ENCODE peak calls at places on chromosome 7, in four cellular contexts. H is IMR-90, Z is GM23248, A is fibroblast of pulmonary artery. W is an unnamed sample.
A peak's percentile ranks its signal among the peaks of the same experiment; 100 is the strongest.

GRCh38 chr7:368651-369475 is 78.9 kb downstream of the FOXL3 start:
- DNase-seq in H (no peak), Z (no peak), A (no peak), W (no peak)

GRCh38 chr7:55574062-55574717 is 1.9 kb upstream of the VOPP1 start:
- DNase-seq in H (peak; percentile 28), Z (peak; percentile 45), A (peak; percentile 40), W (peak; percentile 40)

GRCh38 chr7:84218681-84219080 is 24.1 kb upstream of the SEMA3A start:
- DNase-seq in H (peak; percentile 84), Z (peak; percentile 60), A (peak; percentile 91), W (peak; percentile 87)

GRCh38 chr7:22725585-22725984 is 1.4 kb upstream of the IL6 start:
- DNase-seq in H (peak; percentile 48), Z (peak; percentile 59), A (peak; percentile 36), W (peak; percentile 49)

GRCh38 chr7:44757739-44758138 is 9.1 kb downstream of the ZMIZ2 start:
- DNase-seq in H (no peak), Z (no peak), A (no peak), W (no peak)

GRCh38 chr7:24965831-24966708 is 13.9 kb downstream of the OSBPL3 start:
- DNase-seq in H (peak; percentile 15), Z (no peak), A (no peak), W (no peak)

GRCh38 chr7:57305192-57305748 is 144.7 kb upstream of the ZNF716 start:
- DNase-seq in H (no peak), Z (no peak), A (no peak), W (no peak)

GRCh38 chr7:38840736-38841460 is 68.1 kb downstream of the VPS41 start:
- DNase-seq in H (peak; percentile 93), Z (peak; percentile 93), A (peak; percentile 72), W (peak; percentile 80)

GRCh38 chr7:106947244-106947728 is 82.2 kb downstream of the PIK3CG start:
- DNase-seq in H (peak; percentile 83), Z (peak; percentile 80), A (peak; percentile 78), W (peak; percentile 59)

GRCh38 chr7:32670105-32670504 is 174.8 kb downstream of the AVL9 start:
- DNase-seq in H (peak; percentile 45), Z (peak; percentile 46), A (peak; percentile 52), W (no peak)

GRCh38 chr7:34044319-34044643 is 138.9 kb downstream of the BMPER start:
- DNase-seq in H (no peak), Z (no peak), A (no peak), W (no peak)

GRCh38 chr7:35605760-35606159 is 89.2 kb downstream of the HERPUD2 start:
- DNase-seq in H (peak; percentile 82), Z (peak; percentile 66), A (peak; percentile 78), W (peak; percentile 89)

GRCh38 chr7:80133361-80134104 is 1.1 kb upstream of the GNAI1 start:
- DNase-seq in H (peak; percentile 50), Z (peak; percentile 43), A (peak; percentile 35), W (no peak)

GRCh38 chr7:111954474-111955311 is 251.5 kb downstream of the DOCK4 start:
- DNase-seq in H (no peak), Z (no peak), A (no peak), W (no peak)

GRCh38 chr7:107725138-107725740 is 18.7 kb upstream of the CBLL1 start:
- DNase-seq in H (peak; percentile 68), Z (peak; percentile 63), A (peak; percentile 81), W (peak; percentile 30)

GRCh38 chr7:85294176-85294575 is 107.3 kb upstream of the SEMA3D start:
- DNase-seq in H (no peak), Z (no peak), A (no peak), W (no peak)

GRCh38 chr7:41656357-41656756 is 46.5 kb downstream of the INHBA start:
- DNase-seq in H (peak; percentile 63), Z (peak; percentile 54), A (peak; percentile 61), W (peak; percentile 71)

GRCh38 chr7:155917836-155918385 is 105.6 kb upstream of the SHH start:
- DNase-seq in H (no peak), Z (no peak), A (no peak), W (no peak)

GRCh38 chr7:2362385-2363088 is 7.9 kb downstream of the EIF3B start:
- DNase-seq in H (no peak), Z (no peak), A (no peak), W (no peak)

GRCh38 chr7:2359610-2360009 is 5.0 kb downstream of the EIF3B start:
- DNase-seq in H (no peak), Z (no peak), A (no peak), W (no peak)

GRCh38 chr7:2360791-2361190 is 6.2 kb downstream of the EIF3B start:
- DNase-seq in H (peak; percentile 48), Z (peak; percentile 42), A (peak; percentile 76), W (no peak)

GRCh38 chr7:2357165-2357564 is 2.5 kb downstream of the EIF3B start:
- DNase-seq in H (no peak), Z (peak; percentile 50), A (no peak), W (no peak)

GRCh38 chr7:2358968-2359527 is 4.4 kb downstream of the EIF3B start:
- DNase-seq in H (no peak), Z (no peak), A (no peak), W (no peak)
- H3K4me3 ChIP-seq in H (no peak overlapping the region), Z (no peak overlapping the region), A (no peak overlapping the region), W (no peak overlapping the region)

GRCh38 chr7:27171636-27172387 is 2.3 kb downstream of the HOXA10 start:
- DNase-seq in H (no peak), Z (peak; percentile 71), A (no peak), W (peak; percentile 73)
- H3K4me3 ChIP-seq in H (no peak overlapping the region), Z (peak overlapping the region; percentile 83), A (no peak overlapping the region), W (peak overlapping the region; percentile 93)

GRCh38 chr7:50748472-50748871 is 34.2 kb downstream of the GRB10 start:
- DNase-seq in H (no peak), Z (no peak), A (no peak), W (no peak)

GRCh38 chr7:50745336-50745735 is 37.4 kb downstream of the GRB10 start:
- DNase-seq in H (no peak), Z (no peak), A (no peak), W (no peak)

GRCh38 chr7:50742401-50742800 is 40.3 kb downstream of the GRB10 start:
- DNase-seq in H (no peak), Z (no peak), A (no peak), W (no peak)

GRCh38 chr7:50743893-50744292 is 38.8 kb downstream of the GRB10 start:
- DNase-seq in H (no peak), Z (no peak), A (no peak), W (no peak)

DNA sequence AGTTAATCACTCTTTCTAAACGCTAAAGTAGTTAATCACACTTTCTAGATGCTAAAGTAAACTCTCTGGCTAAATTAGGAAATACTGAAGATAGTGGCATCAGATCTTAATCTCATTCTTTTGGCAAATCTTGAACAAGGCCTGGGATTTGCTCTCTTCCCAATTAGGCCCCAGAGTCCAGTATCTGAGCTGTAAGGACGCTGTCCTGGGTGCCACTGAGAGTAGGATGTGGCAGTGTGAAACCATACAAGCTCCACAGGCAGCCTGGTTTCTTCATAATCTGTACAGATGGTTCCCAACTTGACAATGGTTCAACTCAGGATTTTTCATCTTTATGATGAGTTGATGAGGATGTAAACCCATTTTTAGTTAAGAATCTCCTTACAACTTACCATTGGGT is 36.9 kb downstream of the GRB10 start:
- DNase-seq in H (no peak), Z (no peak), A (no peak), W (no peak)
- H3K4me3 ChIP-seq in H (no peak overlapping the region), Z (no peak overlapping the region), A (no peak overlapping the region), W (no peak overlapping the region)

GRCh38 chr7:18494821-18495408 is 634 bp upstream of the HDAC9 start:
- DNase-seq in H (peak; percentile 63), Z (peak; percentile 88), A (peak; percentile 57), W (no peak)
- H3K4me3 ChIP-seq in H (no peak overlapping the region), Z (peak overlapping the region; percentile 54), A (no peak overlapping the region), W (peak overlapping the region; percentile 37)

GRCh38 chr7:100719523-100720319 is 547 bp upstream of the EPO start:
- DNase-seq in H (peak; percentile 51), Z (peak; percentile 68), A (peak; percentile 36), W (peak; percentile 77)
- H3K4me3 ChIP-seq in H (no peak overlapping the region), Z (no peak overlapping the region), A (no peak overlapping the region), W (peak overlapping the region; percentile 33)